ENCODE peak calls at places on chromosomes 3 and 15, in seven cellular contexts. H is IMR-90, X is mesenchymal stem cell, I is neuronal stem cell, F is mesendoderm, T is H1, D is trophoblast cell. M is an unnamed sample.

GRCh38 chr3:71543371-71544016 is 40.0 kb downstream of the FOXP1 start:
- DNase-seq in I (no peak), T (no peak), X (no peak), H (no peak), F (no peak), D (no peak), M (no peak)

GRCh38 chr3:16817201-16817600 is 67.6 kb upstream of the PLCL2 start:
- DNase-seq in H (no peak), X (no peak), D (no peak), I (no peak), F (no peak), T (no peak), M (no peak)

GRCh38 chr15:61598655-61599054 is 369.6 kb upstream of the RORA start:
- DNase-seq in X (no peak), H (no peak), D (no peak), F (no peak), I (peak; percentile 26), T (no peak), M (no peak)

GRCh38 chr15:51620647-51621046 is 1.9 kb downstream of the DMXL2 start:
- DNase-seq in T (no peak), D (no peak), X (no peak), I (no peak), H (no peak), F (no peak), M (no peak)

GRCh38 chr15:99963976-99964375 is 230.7 kb upstream of the LYSMD4 start:
- DNase-seq in T (no peak), F (no peak), H (no peak), I (no peak), D (no peak), X (no peak), M (no peak)

GRCh38 chr15:88040516-88040915 is 216.0 kb downstream of the NTRK3 start:
- DNase-seq in X (no peak), T (no peak), D (no peak), I (no peak), H (no peak), F (no peak), M (no peak)

GRCh38 chr3:147809206-147809605 is 400.0 kb downstream of the ZIC1 start:
- DNase-seq in X (no peak), F (no peak), H (no peak), I (no peak), T (no peak), D (no peak), M (no peak)

GRCh38 chr3:14959358-14959943 is 12.1 kb downstream of the NR2C2 start:
- DNase-seq in F (no peak), X (peak; percentile 19), I (no peak), H (no peak), T (no peak), D (peak; percentile 16), M (no peak)

GRCh38 chr3:168049366-168049974 is 46.3 kb downstream of the GOLIM4 start:
- DNase-seq in D (no peak), H (peak; percentile 84), T (no peak), X (no peak), I (no peak), F (no peak), M (no peak)

GRCh38 chr3:53083496-53083895 is 37.6 kb upstream of the SFMBT1 start:
- DNase-seq in F (no peak), D (no peak), T (no peak), H (peak; percentile 75), I (no peak), X (peak; percentile 39), M (peak; percentile 10)

GRCh38 chr3:4757056-4757948 is 221.9 kb upstream of the BHLHE40 start:
- DNase-seq in T (no peak), F (no peak), H (no peak), D (no peak), X (no peak), I (no peak), M (no peak)

GRCh38 chr15:38389924-38390542 is 63.9 kb upstream of the FAM98B start:
- DNase-seq in D (peak; percentile 50), H (peak; percentile 58), I (peak; percentile 44), X (peak; percentile 53), T (no peak), F (peak; percentile 70), M (peak; percentile 64)

GRCh38 chr3:159928692-159929091 is 59.9 kb upstream of the IL12A start:
- DNase-seq in T (no peak), I (no peak), D (peak; percentile 63), F (peak; percentile 76), H (peak; percentile 98), X (peak; percentile 96), M (no peak)

GRCh38 chr15:93070901-93071300 is 18.1 kb downstream of the RGMA start:
- DNase-seq in F (peak; percentile 51), H (no peak), D (no peak), X (no peak), T (no peak), I (no peak), M (no peak)

GRCh38 chr3:155870945-155871745 is 695 bp downstream of the GMPS start:
- DNase-seq in D (peak; percentile 2), T (no peak), I (peak; percentile 56), H (no peak), F (peak; percentile 52), X (no peak), M (peak; percentile 54)

GRCh38 chr15:89556413-89557262 is 18.6 kb upstream of the TICRR start:
- DNase-seq in F (peak; percentile 79), D (peak; percentile 64), H (peak; percentile 77), X (peak; percentile 77), I (peak; percentile 82), T (peak; percentile 39), M (peak; percentile 75)

GRCh38 chr3:43106293-43106628 is 382 bp upstream of the POMGNT2 start:
- DNase-seq in H (no peak), T (no peak), F (no peak), I (no peak), D (peak; percentile 9), X (no peak), M (no peak)

GRCh38 chr3:108833616-108834015 is 11.0 kb downstream of the TRAT1 start:
- DNase-seq in X (no peak), T (no peak), I (no peak), F (no peak), D (no peak), H (no peak), M (no peak)

GRCh38 chr3:31562525-31562924 is 29.8 kb downstream of the STT3B start:
- DNase-seq in F (peak; percentile 90), X (no peak), H (no peak), D (no peak), T (peak; percentile 43), I (no peak), M (peak; percentile 88)

GRCh38 chr15:67149859-67150824 is 84.7 kb downstream of the SMAD3 start:
- DNase-seq in F (peak; percentile 94), X (peak; percentile 100), D (peak; percentile 89), T (no peak), H (peak; percentile 99), I (peak; percentile 45), M (peak; percentile 76)

GRCh38 chr3:185502987-185503386 is 4.2 kb upstream of the TMEM41A start:
- DNase-seq in I (no peak), F (no peak), X (no peak), D (no peak), H (no peak), T (no peak), M (no peak)

GRCh38 chr15:70299931-70300858 is 202.5 kb upstream of the TLE3 start:
- DNase-seq in I (no peak), H (no peak), F (peak; percentile 62), X (no peak), T (no peak), D (no peak), M (no peak)

GRCh38 chr3:159631226-159631625 is 357.4 kb upstream of the IL12A start:
- DNase-seq in H (no peak), T (no peak), D (no peak), I (no peak), F (no peak), X (no peak), M (no peak)

GRCh38 chr3:164818318-164818717 is 260.0 kb downstream of the SI start:
- DNase-seq in X (no peak), T (no peak), H (no peak), I (no peak), D (no peak), F (no peak), M (no peak)

GRCh38 chr15:89936051-89936792 is 23.5 kb upstream of the ARPIN start:
- DNase-seq in H (no peak), F (no peak), I (no peak), D (no peak), T (no peak), X (no peak), M (no peak)

GRCh38 chr3:47283193-47283537 is 421 bp downstream of the KLHL18 start:
- DNase-seq in T (no peak), F (peak; percentile 37), D (no peak), X (no peak), H (no peak), I (no peak), M (no peak)

GRCh38 chr3:45095916-45096526 is 50.2 kb downstream of the CDCP1 start:
- DNase-seq in H (no peak), I (no peak), X (peak; percentile 71), T (no peak), D (no peak), F (no peak), M (no peak)

DNA sequence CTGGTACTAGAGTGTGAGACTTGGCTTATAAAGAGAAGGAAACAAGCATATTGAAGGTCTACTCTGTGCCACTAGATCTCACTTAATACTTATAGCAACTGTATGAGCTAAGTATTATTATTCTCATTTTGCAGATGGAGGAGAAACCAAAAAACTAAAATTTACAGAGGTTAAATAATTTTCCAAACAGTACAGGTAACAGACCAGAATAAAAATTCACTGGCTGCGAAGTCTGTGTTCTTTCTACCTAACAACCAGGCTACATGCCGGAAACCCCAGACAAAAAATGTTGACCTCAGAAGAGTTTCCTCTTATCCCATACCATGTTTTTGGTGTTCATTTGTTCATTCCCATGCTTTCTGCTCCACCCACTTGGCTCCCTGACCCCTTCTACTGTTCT is 46.6 kb downstream of the CMSS1 start:
- DNase-seq in I (no peak), H (no peak), D (no peak), F (no peak), T (no peak), X (no peak), M (no peak)
- H3K4me1 ChIP-seq in I (no peaks in the 10 kb centered on the region), H (peaks cover 30% of the 10 kb centered on the region), D (peaks cover 13% of the 10 kb centered on the region), F (peaks cover 6% of the 10 kb centered on the region), T (no peaks in the 10 kb centered on the region), X (peaks cover 10% of the 10 kb centered on the region), M (peaks cover 3% of the 10 kb centered on the region)

DNA sequence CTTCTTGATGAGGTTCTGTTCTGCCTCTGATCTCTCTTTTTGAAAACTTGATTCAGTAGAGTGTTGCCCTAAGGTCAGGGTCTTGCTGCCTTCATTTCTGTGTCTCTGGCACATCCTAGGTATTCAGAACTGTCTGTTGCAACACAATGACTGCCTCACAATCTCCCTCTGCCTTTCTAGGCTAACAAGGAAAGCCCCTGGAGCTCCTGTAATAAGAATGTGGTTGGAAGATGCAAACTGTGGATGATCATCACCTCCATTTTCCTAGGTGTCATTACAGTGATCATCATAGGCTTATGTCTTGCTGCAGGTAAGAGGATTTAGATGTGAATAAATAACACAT is 7.0 kb downstream of the C3orf52 start:
- DNase-seq in X (no peak), D (no peak), H (peak; percentile 32), I (no peak), T (no peak), F (peak; percentile 77), M (no peak)
- H3K4me2 ChIP-seq in X (no peak overlapping the region), D (no peak overlapping the region), H (peak overlapping the region; percentile 81), I (no peak overlapping the region), T (no peak overlapping the region), F (no peak overlapping the region), M (no peak overlapping the region)

GRCh38 chr15:36958611-36959010 is 141.7 kb downstream of the MEIS2 start:
- DNase-seq in T (no peak), I (no peak), H (no peak), D (no peak), X (no peak), F (no peak), M (no peak)
- H3K23ac ChIP-seq in T (no peak overlapping the region), I (no peak overlapping the region), H (no peak overlapping the region), D (no peak overlapping the region), X (no peak overlapping the region), F (no peak overlapping the region), M (no peak overlapping the region)

GRCh38 chr3:120433662-120434331 is 17.0 kb downstream of the FSTL1 start:
- DNase-seq in H (no peak), F (no peak), I (no peak), T (no peak), X (no peak), D (no peak), M (no peak)
- H3K4me1 ChIP-seq in H (peaks cover 51% of the 10 kb centered on the region), F (peaks cover 8% of the 10 kb centered on the region), I (peaks cover 11% of the 10 kb centered on the region), T (peaks cover 15% of the 10 kb centered on the region), X (peaks cover 18% of the 10 kb centered on the region), D (peaks cover 45% of the 10 kb centered on the region), M (peaks cover 22% of the 10 kb centered on the region)

M was measured in H9.